ENCODE peak calls at places on chromosomes 11 and 22, in four cellular contexts. G is uterus; Y is cardiac muscle cell; J is CD8-positive, alpha-beta T cell. W is an unnamed sample.

GRCh38 chr22:26783886-26784285 is 126.5 kb downstream of the MIAT start:
- DNase-seq in J (no peak), G (no peak), Y (no peak), W (no peak)

GRCh38 chr11:44627911-44628729 is 62.7 kb downstream of the CD82 start:
- DNase-seq in G (peak; percentile 78), Y (peak; percentile 15), J (no peak), W (no peak)

GRCh38 chr11:110298298-110298765 is 1.9 kb upstream of the RDX start:
- DNase-seq in Y (no peak), G (no peak), J (no peak), W (no peak)

GRCh38 chr22:17563936-17564391 is 666 bp downstream of the SLC25A18 start:
- DNase-seq in Y (no peak), J (no peak), G (peak; percentile 82), W (no peak)

GRCh38 chr11:12222099-12222751 is 111.8 kb downstream of the MICAL2 start:
- DNase-seq in Y (no peak), J (no peak), G (no peak), W (no peak)

GRCh38 chr11:77129069-77129840 is 1.2 kb downstream of the MYO7A start:
- DNase-seq in J (no peak), Y (no peak), G (no peak), W (no peak)

GRCh38 chr11:127996825-127997224 is 590.5 kb downstream of the ETS1 start:
- DNase-seq in Y (no peak), G (no peak), J (no peak), W (no peak)

GRCh38 chr22:19122752-19123492 is 710 bp upstream of the DGCR2 start:
- DNase-seq in G (no peak), Y (peak; percentile 61), J (no peak), W (no peak)

GRCh38 chr11:114604179-114604813 is 8.7 kb upstream of the NXPE4 start:
- DNase-seq in G (no peak), Y (no peak), J (no peak), W (no peak)

GRCh38 chr11:114605370-114605769 is 9.8 kb upstream of the NXPE4 start:
- DNase-seq in J (no peak), G (no peak), Y (no peak), W (no peak)

GRCh38 chr11:114604886-114605285 is 9.3 kb upstream of the NXPE4 start:
- DNase-seq in J (no peak), Y (no peak), G (no peak), W (no peak)

GRCh38 chr11:114607753-114608459 is 12.3 kb upstream of the NXPE4 start:
- DNase-seq in G (no peak), J (no peak), Y (no peak), W (no peak)

DNA sequence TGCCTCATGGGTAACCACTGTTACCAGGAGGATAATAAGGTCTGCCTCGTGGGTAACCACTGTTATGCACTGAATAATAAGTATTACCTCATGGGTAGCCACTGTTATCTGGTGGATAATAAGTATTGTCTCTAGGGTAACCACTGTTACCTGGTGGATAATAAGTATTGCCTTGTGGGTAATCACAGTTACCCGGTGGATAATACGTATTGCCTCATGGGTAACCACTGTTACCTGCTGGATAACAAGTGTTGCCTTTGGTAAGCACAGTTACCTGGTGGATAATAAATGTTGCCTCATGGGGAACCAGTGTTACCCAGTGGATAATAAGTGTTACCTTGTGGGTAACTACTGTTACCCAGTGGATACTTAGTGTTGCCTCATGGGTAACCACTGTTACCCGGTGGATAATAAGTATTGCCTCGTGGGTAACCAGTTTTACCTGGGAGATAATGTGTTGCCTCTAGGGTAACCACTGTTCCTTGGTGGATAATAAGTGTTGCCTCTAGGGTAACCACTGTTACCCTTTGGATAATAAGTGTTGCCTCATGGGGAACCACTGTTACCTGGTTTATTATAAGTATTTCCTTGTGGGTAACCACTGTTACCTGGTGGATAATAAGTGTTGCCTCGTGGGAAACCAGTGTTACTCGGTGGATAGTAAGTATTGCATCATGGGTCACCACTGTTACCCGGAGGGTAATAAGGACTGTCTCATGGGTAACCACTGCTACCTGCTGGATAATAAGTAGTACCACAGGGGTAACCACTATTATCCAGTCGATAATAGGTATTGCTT is 10.6 kb upstream of the NXPE4 start:
- DNase-seq in G (no peak), Y (no peak), J (no peak), W (no peak)
- H3K9me3 ChIP-seq in G (no peaks in the 10 kb centered on the region), Y (peaks cover 3% of the 10 kb centered on the region), J (no peaks in the 10 kb centered on the region), W (no peaks in the 10 kb centered on the region)

GRCh38 chr11:81444306-81444705 is 1289.4 kb downstream of the FAM181B start:
- DNase-seq in J (no peak), G (no peak), Y (no peak), W (no peak)

GRCh38 chr11:81449588-81450155 is 1284.0 kb downstream of the FAM181B start:
- DNase-seq in Y (no peak), G (no peak), J (no peak), W (no peak)
- H3K27ac ChIP-seq in Y (no peak overlapping the region), G (no peak overlapping the region), J (no peak overlapping the region), W (no peak overlapping the region)

GRCh38 chr11:59265735-59266134 is 53.0 kb upstream of the MPEG1 start:
- DNase-seq in J (no peak), G (no peak), Y (no peak), W (no peak)
- H3K4me1 ChIP-seq in J (no peaks in the 10 kb centered on the region), G (no peaks in the 10 kb centered on the region), Y (peaks cover 7% of the 10 kb centered on the region), W (no peaks in the 10 kb centered on the region)

DNA sequence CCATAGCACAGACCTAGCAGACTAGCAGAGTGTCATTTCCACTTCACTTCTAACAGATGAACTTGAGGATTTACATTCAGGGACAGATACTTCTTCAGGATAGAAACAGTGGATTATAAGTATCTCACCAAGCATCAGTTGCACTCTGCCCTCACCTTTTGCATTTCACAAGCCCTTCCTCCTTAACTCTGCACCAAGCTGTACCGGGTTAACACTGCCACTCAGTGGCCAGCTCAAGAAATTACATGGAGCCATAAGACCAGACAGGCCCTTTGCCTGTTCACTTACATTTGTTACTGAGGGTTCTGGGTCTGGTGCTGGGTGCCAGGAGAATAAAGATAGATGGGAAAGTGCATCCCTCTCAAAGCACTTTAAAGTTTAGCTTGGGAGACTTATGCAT is 309.8 kb downstream of the SHANK2 start:
- DNase-seq in J (no peak), Y (no peak), G (no peak), W (no peak)
- H3K9me3 ChIP-seq in J (no peaks in the 10 kb centered on the region), Y (no peaks in the 10 kb centered on the region), G (no peaks in the 10 kb centered on the region), W (peaks cover 12% of the 10 kb centered on the region)

DNA sequence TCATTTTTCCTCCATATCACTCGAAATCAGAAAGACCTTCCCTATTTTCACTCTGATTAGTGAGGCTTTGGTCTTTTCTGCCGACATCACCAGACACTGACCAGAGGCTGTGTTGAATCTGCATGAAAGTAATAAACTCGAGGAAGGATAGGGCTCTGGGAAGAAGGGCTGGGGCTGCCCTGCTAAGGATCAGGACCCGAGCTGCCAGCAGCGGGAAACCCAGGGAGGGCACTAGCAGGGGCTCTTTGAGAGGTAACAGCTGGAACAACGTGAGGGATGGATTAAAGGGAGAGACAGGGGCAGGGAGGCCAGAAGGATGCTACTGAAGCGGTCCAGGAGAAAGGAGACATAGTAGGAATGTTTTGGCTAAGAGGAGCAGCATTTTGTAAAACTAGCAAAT is 377.5 kb upstream of the NARS2 start:
- DNase-seq in G (no peak), Y (no peak), J (no peak), W (no peak)
- H3K27ac ChIP-seq in G (no peak overlapping the region), Y (no peak overlapping the region), J (no peak overlapping the region), W (no peak overlapping the region)

GRCh38 chr22:45777852-45778172 is 106.2 kb downstream of the ATXN10 start:
- DNase-seq in J (no peak), Y (no peak), G (no peak), W (no peak)

GRCh38 chr22:45775569-45776312 is 104.1 kb downstream of the ATXN10 start:
- DNase-seq in J (no peak), Y (no peak), G (no peak), W (no peak)

GRCh38 chr22:45775062-45775461 is 103.4 kb downstream of the ATXN10 start:
- DNase-seq in J (no peak), G (no peak), Y (no peak), W (no peak)

GRCh38 chr22:45777046-45777851 is 105.6 kb downstream of the ATXN10 start:
- DNase-seq in G (no peak), Y (no peak), J (no peak), W (no peak)

GRCh38 chr22:45776313-45776585 is 104.6 kb downstream of the ATXN10 start:
- DNase-seq in J (no peak), G (no peak), Y (no peak), W (no peak)
- H3K4me1 ChIP-seq in J (no peaks in the 10 kb centered on the region), G (no peaks in the 10 kb centered on the region), Y (peaks cover 13% of the 10 kb centered on the region), W (no peaks in the 10 kb centered on the region)

DNA sequence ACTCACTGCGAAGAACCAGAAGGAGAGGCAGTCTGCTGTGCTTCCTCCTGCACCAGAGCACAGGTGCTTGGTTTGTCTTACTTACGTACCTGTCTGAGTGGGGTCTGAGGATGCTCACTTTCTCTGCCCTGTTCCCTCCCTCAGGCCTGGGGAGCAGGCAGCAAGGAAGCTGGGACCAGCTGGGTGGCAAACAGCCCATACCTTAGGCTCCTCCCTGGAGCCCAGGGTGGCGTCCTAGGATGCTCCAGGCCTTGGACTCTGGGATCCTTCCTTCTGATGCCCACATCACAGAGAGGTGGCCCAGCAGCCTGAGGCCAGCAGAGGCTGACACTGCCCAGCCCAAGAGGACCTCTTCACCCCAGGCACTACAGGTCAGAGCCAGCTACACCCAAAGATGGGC is 593.2 kb downstream of the BRD1 start:
- DNase-seq in Y (no peak), G (no peak), J (no peak), W (no peak)
- H3K9me3 ChIP-seq in Y (no peaks in the 10 kb centered on the region), G (no peaks in the 10 kb centered on the region), J (no peaks in the 10 kb centered on the region), W (no peaks in the 10 kb centered on the region)

DNA sequence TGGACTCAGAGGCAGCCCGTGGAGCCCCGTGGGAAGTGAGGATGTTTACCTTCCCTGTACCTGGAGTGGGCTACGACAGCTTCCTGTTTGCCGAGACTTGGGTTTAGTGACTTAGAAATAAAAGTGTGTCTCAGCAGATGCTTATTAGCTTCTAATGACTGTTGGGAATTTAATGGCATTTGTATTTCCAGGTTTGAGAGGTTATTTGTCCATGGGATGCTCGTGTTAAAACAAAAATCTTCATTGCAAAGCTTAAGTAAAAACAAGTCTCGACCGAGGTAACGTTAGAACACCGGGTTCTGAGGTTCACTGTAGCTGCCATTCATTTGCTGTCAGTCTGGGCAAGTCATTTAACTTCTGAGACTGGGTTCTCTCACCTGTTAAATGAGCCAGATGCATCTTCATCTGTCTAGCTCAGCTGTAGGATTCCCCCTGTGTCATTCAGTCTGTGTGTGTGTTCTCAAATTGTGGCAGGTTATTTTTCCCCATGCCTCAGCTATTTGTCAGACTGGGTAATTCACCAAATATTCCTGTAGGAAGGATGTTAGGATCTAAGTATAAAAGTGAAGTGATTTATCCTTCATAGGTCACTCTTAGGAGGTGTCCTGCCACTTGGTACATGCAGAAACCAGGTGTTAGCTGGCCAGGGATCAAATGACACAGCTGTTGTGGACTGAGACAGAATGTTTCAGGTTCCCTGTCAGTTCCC is 790 bp downstream of the EI24 start:
- DNase-seq in G (no peak), J (no peak), Y (no peak), W (no peak)
- H3K27ac ChIP-seq in G (peak overlapping the region; percentile 89), J (peak overlapping the region; percentile 80), Y (peak overlapping the region; percentile 73), W (peak overlapping the region; percentile 66)

GRCh38 chr11:88104408-88104807 is 70.8 kb downstream of the RAB38 start:
- DNase-seq in J (no peak), G (no peak), Y (no peak), W (no peak)

GRCh38 chr11:88102595-88102929 is 72.7 kb downstream of the RAB38 start:
- DNase-seq in G (no peak), Y (no peak), J (no peak), W (no peak)

GRCh38 chr11:88101881-88102594 is 73.2 kb downstream of the RAB38 start:
- DNase-seq in Y (no peak), J (no peak), G (no peak), W (no peak)

GRCh38 chr11:88105952-88106351 is 69.3 kb downstream of the RAB38 start:
- DNase-seq in J (no peak), G (no peak), Y (no peak), W (no peak)

GRCh38 chr11:88103337-88104206 is 71.7 kb downstream of the RAB38 start:
- DNase-seq in Y (peak; percentile 41), J (no peak), G (no peak), W (no peak)
- H3K4me1 ChIP-seq in Y (peaks cover 12% of the 10 kb centered on the region), J (no peaks in the 10 kb centered on the region), G (no peaks in the 10 kb centered on the region), W (no peaks in the 10 kb centered on the region)